ENCODE peak calls at places on chromosome 9, in five cellular contexts. Z, E, A, X and M are unnamed samples. For H3K4me1, the result is how much of the 10 kb centered on the place peaks cover.

GRCh38 chr9:133684461-133685361 is 48.5 kb downstream of the DBH start:
- DNase-seq in Z (no peak), E (no peak), A (no peak), X (no peak), M (no peak)

GRCh38 chr9:87909310-87910041 is 8.3 kb upstream of the SPATA31C1 start:
- DNase-seq in Z (no peak), E (no peak), A (no peak), X (no peak), M (peak)

GRCh38 chr9:134491856-134492255 is 149.7 kb upstream of the COL5A1 start:
- DNase-seq in Z (no peak), E (no peak), A (no peak), X (no peak), M (no peak)

GRCh38 chr9:19049872-19050636 is 827 bp downstream of the RRAGA start:
- DNase-seq in Z (no peak), E (peak), A (peak), X (no peak), M (no peak)

GRCh38 chr9:136946893-136947891 is 2.1 kb downstream of the C8G start:
- DNase-seq in Z (no peak), E (no peak), A (no peak), X (no peak), M (no peak)

GRCh38 chr9:37229882-37230482 is 109.6 kb downstream of the ZCCHC7 start:
- DNase-seq in Z (no peak), E (no peak), A (no peak), X (no peak), M (no peak)

GRCh38 chr9:4497855-4498254 is 7.6 kb downstream of the SLC1A1 start:
- DNase-seq in Z (no peak), E (no peak), A (no peak), X (no peak), M (no peak)

GRCh38 chr9:109317979-109318671 is 2.7 kb downstream of the EPB41L4B start:
- DNase-seq in Z (no peak), E (no peak), A (no peak), X (no peak), M (no peak)

GRCh38 chr9:69542942-69543704 is 129.0 kb downstream of the APBA1 start:
- DNase-seq in Z (no peak), E (no peak), A (peak), X (no peak), M (no peak)

GRCh38 chr9:22307013-22307711 is 139.5 kb upstream of the DMRTA1 start:
- DNase-seq in Z (peak), E (no peak), A (no peak), X (no peak), M (no peak)

GRCh38 chr9:94554439-94555331 is at the start of gene PCAT7:
- DNase-seq in Z (no peak), E (no peak), A (peak), X (no peak), M (no peak)

GRCh38 chr9:119375892-119376291 is 6.7 kb upstream of the BRINP1 start:
- DNase-seq in Z (no peak), E (no peak), A (peak), X (no peak), M (no peak)

GRCh38 chr9:120593250-120593954 is 13.4 kb upstream of the CDK5RAP2 start:
- DNase-seq in Z (no peak), E (no peak), A (no peak), X (no peak), M (no peak)

GRCh38 chr9:33517373-33517772 is 6.7 kb upstream of the ANKRD18B start:
- DNase-seq in Z (no peak), E (no peak), A (peak), X (no peak), M (no peak)

GRCh38 chr9:129702563-129702962 is 37.1 kb downstream of the PRRX2 start:
- DNase-seq in Z (no peak), E (no peak), A (no peak), X (no peak), M (no peak)

GRCh38 chr9:136488247-136489214 is 5.7 kb upstream of the SEC16A start:
- DNase-seq in Z (peak), E (peak), A (peak), X (peak), M (no peak)

GRCh38 chr9:87107072-87107471 is 159.8 kb upstream of the GAS1 start:
- DNase-seq in Z (no peak), E (no peak), A (no peak), X (no peak), M (no peak)

GRCh38 chr9:113269871-113270270 is 5.5 kb downstream of the CDC26 start:
- DNase-seq in Z (no peak), E (no peak), A (no peak), X (no peak), M (no peak)

GRCh38 chr9:5900622-5901021 is 9.9 kb downstream of the MLANA start:
- DNase-seq in Z (no peak), E (no peak), A (no peak), X (no peak), M (no peak)

GRCh38 chr9:116689117-116689516 is 2.0 kb downstream of the TRIM32 start:
- DNase-seq in Z (no peak), E (no peak), A (no peak), X (no peak), M (no peak)
- H3K4me3 ChIP-seq in Z (no peak), E (no peak), A (no peak), X (no peak), M (no peak)

GRCh38 chr9:79577969-79578723 is 6.4 kb downstream of the TLE4 start:
- DNase-seq in Z (no peak), E (no peak), A (peak), X (no peak), M (no peak)
- H3K4me1 ChIP-seq in Z (under half), E (under half), A (half or more), X (under half), M (under half)

DNA sequence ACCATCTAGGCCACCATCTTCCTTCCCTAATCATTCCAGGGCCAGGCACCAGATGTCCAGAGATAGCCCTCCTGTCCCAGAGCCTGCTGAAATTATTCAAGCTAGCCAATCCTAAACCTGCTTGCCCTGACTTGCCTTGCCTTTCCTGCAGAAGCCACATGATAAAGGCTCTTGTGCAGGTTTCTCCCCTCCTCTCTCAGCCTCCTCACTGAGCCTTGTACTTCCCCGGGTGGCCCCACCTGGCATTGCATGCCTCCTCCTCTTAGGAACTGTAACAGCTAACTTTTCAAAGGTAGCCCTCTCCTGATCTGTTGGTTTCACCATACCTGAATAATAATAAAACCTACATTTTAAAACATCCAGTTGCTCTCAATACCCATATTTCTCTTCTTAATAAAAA is 42.6 kb downstream of the DIRAS2 start:
- DNase-seq in Z (no peak), E (no peak), A (no peak), X (no peak), M (no peak)
- H3K4me3 ChIP-seq in Z (no peak), E (no peak), A (no peak), X (no peak), M (no peak)

GRCh38 chr9:85009251-85009650 is 339.7 kb downstream of the NTRK2 start:
- DNase-seq in Z (no peak), E (no peak), A (no peak), X (no peak), M (no peak)
- H3K4me1 ChIP-seq in Z (under half), E (under half), A (under half), X (under half), M (under half)